ENCODE peak calls at places on chromosome 2, in five cellular contexts. K, X, P, A and F are unnamed samples.

GRCh38 chr2:113370030-113370429 is 67.5 kb upstream of the ZNG1B start:
- DNase-seq in K (no peak), X (no peak), P (no peak), A (no peak), F (no peak)

GRCh38 chr2:88880441-88880953 is 189.0 kb downstream of the RPIA start:
- DNase-seq in K (no peak), X (peak; percentile 95), P (peak; percentile 28), A (peak; percentile 57), F (no peak)

GRCh38 chr2:222707689-222708273 is 36.3 kb downstream of the MOGAT1 start:
- DNase-seq in K (no peak), X (no peak), P (no peak), A (no peak), F (no peak)

GRCh38 chr2:121429119-121429903 is 101.4 kb upstream of the RNU4ATAC start:
- DNase-seq in K (no peak), X (no peak), P (no peak), A (peak; percentile 30), F (no peak)

GRCh38 chr2:99975386-99975785 is 167.0 kb downstream of the AFF3 start:
- DNase-seq in K (no peak), X (no peak), P (peak; percentile 47), A (no peak), F (no peak)

GRCh38 chr2:85621338-85621737 is 5.4 kb downstream of the USP39 start:
- DNase-seq in K (no peak), X (no peak), P (no peak), A (no peak), F (no peak)

GRCh38 chr2:144183744-144184143 is 336.2 kb downstream of the ZEB2 start:
- DNase-seq in K (no peak), X (peak; percentile 52), P (peak; percentile 88), A (no peak), F (peak; percentile 56)

GRCh38 chr2:61405813-61406212 is 65.1 kb downstream of the USP34 start:
- DNase-seq in K (no peak), X (no peak), P (no peak), A (no peak), F (no peak)

GRCh38 chr2:210481601-210482124 is 5.1 kb upstream of the LANCL1 start:
- DNase-seq in K (no peak), X (no peak), P (no peak), A (no peak), F (no peak)

GRCh38 chr2:217996345-217996744 is 6.5 kb downstream of the TNS1 start:
- DNase-seq in K (no peak), X (no peak), P (peak; percentile 93), A (no peak), F (no peak)

GRCh38 chr2:46849080-46849715 is 66.4 kb downstream of the MCFD2 start:
- DNase-seq in K (no peak), X (no peak), P (no peak), A (no peak), F (no peak)

GRCh38 chr2:184685999-184686841 is 87.9 kb downstream of the ZNF804A start:
- DNase-seq in K (no peak), X (no peak), P (no peak), A (no peak), F (no peak)

GRCh38 chr2:84234103-84234502 is 225.0 kb downstream of the SUCLG1 start:
- DNase-seq in K (no peak), X (no peak), P (no peak), A (no peak), F (no peak)

GRCh38 chr2:218890369-218890768 is 9.7 kb downstream of the WNT10A start:
- DNase-seq in K (no peak), X (no peak), P (no peak), A (no peak), F (no peak)

GRCh38 chr2:147173186-147173575 is 671.6 kb upstream of the ACVR2A start:
- DNase-seq in K (no peak), X (no peak), P (no peak), A (peak; percentile 64), F (no peak)

GRCh38 chr2:47554311-47554905 is 151.5 kb downstream of the MSH2 start:
- DNase-seq in K (no peak), X (no peak), P (no peak), A (no peak), F (no peak)

GRCh38 chr2:54666741-54667639 is 56.5 kb upstream of the EML6 start:
- DNase-seq in K (peak; percentile 86), X (no peak), P (no peak), A (no peak), F (no peak)

GRCh38 chr2:199131256-199131655 is 326.5 kb downstream of the SATB2 start:
- DNase-seq in K (no peak), X (no peak), P (no peak), A (no peak), F (no peak)

GRCh38 chr2:36963106-36963505 is 3.2 kb downstream of the STRN start:
- DNase-seq in K (no peak), X (no peak), P (no peak), A (peak; percentile 64), F (no peak)

GRCh38 chr2:182980115-182980514 is 58.1 kb downstream of the NCKAP1 start:
- DNase-seq in K (no peak), X (peak; percentile 53), P (peak; percentile 30), A (no peak), F (no peak)

GRCh38 chr2:181782630-181783029 is 102.3 kb upstream of the NEUROD1 start:
- DNase-seq in K (no peak), X (no peak), P (no peak), A (peak; percentile 46), F (no peak)